ENCODE peak calls at places on chromosomes 1 and 21, in ten cellular contexts. K is upper lobe of left lung, R is dorsolateral prefrontal cortex, C is suprapubic skin, W is lower lobe of right lung, U is Peyer's patch, Z is right atrium auricular region, G is A673, A is uterus, B is cardiac muscle cell. N is an unnamed sample.
A peak's percentile ranks its signal among the peaks of the same experiment; 100 is the strongest.

GRCh38 chr1:183022202-183023145 is 746 bp upstream of the LAMC1 start:
- DNase-seq in A (peak; percentile 95), R (peak; percentile 71), B (peak; percentile 69), G (peak; percentile 84), W (peak; percentile 65), K (peak; percentile 90), C (peak; percentile 91), Z (peak; percentile 96), U (peak; percentile 60), N (peak; percentile 86)

GRCh38 chr1:110338200-110339039 is 757 bp upstream of the RBM15 start:
- DNase-seq in W (peak; percentile 96), Z (peak; percentile 89), K (peak; percentile 97), A (peak; percentile 99), G (peak; percentile 100), B (peak; percentile 98), C (peak; percentile 98), R (peak; percentile 96), U (peak; percentile 97), N (peak; percentile 99)

GRCh38 chr21:27275294-27275927 is 308.5 kb upstream of the ADAMTS5 start:
- DNase-seq in A (no peak), W (no peak), C (no peak), G (no peak), K (no peak), B (no peak), R (no peak), Z (no peak), U (no peak), N (peak; percentile 35)

GRCh38 chr1:114468710-114469468 is 42.1 kb downstream of the TRIM33 start:
- DNase-seq in U (no peak), C (no peak), R (no peak), Z (no peak), K (no peak), A (no peak), G (no peak), W (no peak), B (no peak), N (peak; percentile 43)

GRCh38 chr1:215166886-215167285 is 84.3 kb downstream of the KCNK2 start:
- DNase-seq in A (no peak), R (no peak), G (no peak), C (no peak), K (no peak), U (no peak), B (no peak), Z (no peak), W (no peak), N (no peak)

GRCh38 chr1:116298746-116299145 is 74.3 kb upstream of the ATP1A1 start:
- DNase-seq in A (no peak), Z (no peak), G (no peak), K (no peak), R (no peak), U (no peak), B (no peak), C (no peak), W (no peak), N (peak; percentile 12)

GRCh38 chr1:76254165-76255043 is 179.9 kb downstream of the ST6GALNAC3 start:
- DNase-seq in Z (no peak), U (no peak), B (no peak), R (no peak), W (no peak), A (peak; percentile 50), C (no peak), G (peak; percentile 62), K (no peak), N (peak; percentile 4)

GRCh38 chr1:35220976-35221375 is 28.0 kb upstream of the SFPQ start:
- DNase-seq in C (no peak), U (no peak), G (peak; percentile 41), K (no peak), W (no peak), B (peak; percentile 12), Z (no peak), R (no peak), A (no peak), N (no peak)

GRCh38 chr1:38541223-38541622 is 318.3 kb downstream of the RRAGC start:
- DNase-seq in U (no peak), Z (no peak), K (no peak), R (no peak), B (no peak), A (no peak), C (no peak), G (peak; percentile 58), W (no peak), N (no peak)

GRCh38 chr1:207140536-207140935 is 36.5 kb downstream of the C4BPA start:
- DNase-seq in W (no peak), B (no peak), R (no peak), A (no peak), Z (no peak), C (no peak), U (no peak), G (no peak), K (no peak), N (no peak)

GRCh38 chr1:24215226-24215814 is 28.2 kb upstream of the IFNLR1 start:
- DNase-seq in G (no peak), Z (no peak), W (no peak), B (peak; percentile 51), R (no peak), U (no peak), A (no peak), K (no peak), C (no peak), N (no peak)

GRCh38 chr1:24209097-24209496 is 22.0 kb upstream of the IFNLR1 start:
- DNase-seq in B (no peak), U (no peak), A (no peak), K (no peak), W (no peak), Z (no peak), R (no peak), G (no peak), C (no peak), N (no peak)

GRCh38 chr1:24216254-24216653 is 29.2 kb upstream of the IFNLR1 start:
- DNase-seq in Z (no peak), B (no peak), R (no peak), C (no peak), G (no peak), K (no peak), W (peak; percentile 59), U (no peak), A (peak; percentile 64), N (no peak)

GRCh38 chr1:24210195-24210627 is 23.1 kb upstream of the IFNLR1 start:
- DNase-seq in U (no peak), W (no peak), G (no peak), B (no peak), A (no peak), K (no peak), R (no peak), C (no peak), Z (no peak), N (no peak)

GRCh38 chr1:24212376-24212775 is 25.3 kb upstream of the IFNLR1 start:
- DNase-seq in G (no peak), B (no peak), R (no peak), K (no peak), C (no peak), A (no peak), U (no peak), W (no peak), Z (no peak), N (no peak)
- TF ChIP-seq CTCF in G (no peak), B (no peak), R (no peak), K (no peak), C (no peak), A (no peak), U (no peak), W (no peak), Z (no peak), N (no peak)

DNA sequence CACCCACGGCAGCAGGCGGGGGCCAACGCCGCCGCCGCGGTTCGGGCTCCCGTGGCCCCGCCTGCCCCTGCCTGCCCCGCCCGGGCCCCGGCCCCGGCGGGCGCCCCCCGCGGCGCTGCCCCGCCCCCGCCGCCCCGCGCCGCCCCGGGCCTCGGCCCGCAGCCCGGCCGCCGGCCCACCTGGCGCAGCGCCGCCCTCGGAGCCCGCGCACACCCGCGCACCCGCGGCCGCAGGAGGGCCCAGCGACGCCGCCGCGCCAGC is at the start of gene WNT3A:
- DNase-seq in C (no peak), U (no peak), W (no peak), R (no peak), K (peak; percentile 72), A (no peak), B (no peak), Z (no peak), G (no peak), N (no peak)
- H3K27me3 ChIP-seq in C (peaks cover 82% of the 10 kb centered on the region), U (peaks cover 38% of the 10 kb centered on the region), W (peaks cover 67% of the 10 kb centered on the region), R (peaks cover 37% of the 10 kb centered on the region), K (peaks cover 6% of the 10 kb centered on the region), A (peaks cover 28% of the 10 kb centered on the region), B (peaks cover 90% of the 10 kb centered on the region), Z (peaks cover 26% of the 10 kb centered on the region), G (peaks cover 92% of the 10 kb centered on the region), N (peaks cover 79% of the 10 kb centered on the region)

GRCh38 chr1:228689255-228689654 is 46.0 kb upstream of the RHOU start:
- DNase-seq in A (no peak), Z (no peak), G (no peak), U (no peak), C (no peak), W (no peak), K (no peak), R (no peak), B (no peak), N (no peak)

GRCh38 chr1:228697209-228698016 is 37.9 kb upstream of the RHOU start:
- DNase-seq in R (peak; percentile 54), G (peak; percentile 21), K (no peak), A (peak; percentile 56), Z (peak; percentile 95), W (peak; percentile 65), U (no peak), B (peak; percentile 13), C (peak; percentile 85), N (peak; percentile 28)

GRCh38 chr1:228687562-228687961 is 47.7 kb upstream of the RHOU start:
- DNase-seq in W (peak; percentile 42), C (no peak), U (no peak), B (no peak), Z (no peak), K (no peak), R (no peak), A (no peak), G (no peak), N (no peak)

GRCh38 chr1:228695015-228695955 is 40.0 kb upstream of the RHOU start:
- DNase-seq in B (no peak), C (no peak), Z (no peak), W (no peak), A (no peak), R (no peak), U (no peak), K (no peak), G (no peak), N (no peak)

DNA sequence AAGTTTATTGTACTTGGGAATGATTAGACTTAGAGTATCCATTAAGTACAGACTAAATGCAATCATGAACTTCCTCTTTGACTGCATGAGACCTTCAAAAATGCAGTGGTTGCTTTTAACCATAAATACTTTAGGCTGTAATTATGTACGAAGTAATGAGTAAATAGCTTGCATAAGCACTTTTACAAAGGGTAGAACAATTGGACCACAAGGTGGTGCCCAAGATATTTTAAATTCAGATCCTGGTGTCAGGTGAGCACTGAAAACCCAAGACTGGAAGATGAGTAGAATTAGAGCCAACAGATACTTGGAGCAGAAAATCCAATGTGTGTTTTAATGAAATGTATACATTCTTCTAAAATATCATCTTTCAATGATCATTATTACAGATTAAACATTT is 43.4 kb upstream of the RHOU start:
- DNase-seq in W (no peak), U (no peak), K (no peak), R (no peak), C (no peak), Z (no peak), G (peak; percentile 28), A (no peak), B (peak; percentile 56), N (peak; percentile 10)
- TF ChIP-seq CTCF in W (peak; percentile 41), U (no peak), K (peak; percentile 56), R (peak; percentile 38), C (no peak), Z (peak; percentile 58), G (no peak), A (peak; percentile 31), B (peak; percentile 52), N (peak; percentile 30)

GRCh38 chr1:41364444-41365319 is 3.4 kb downstream of the FOXO6 start:
- DNase-seq in A (no peak), R (no peak), U (no peak), K (no peak), Z (no peak), C (no peak), B (no peak), W (no peak), G (no peak), N (no peak)
- H3K27me3 ChIP-seq in A (no peaks in the 10 kb centered on the region), R (no peaks in the 10 kb centered on the region), U (peaks cover 4% of the 10 kb centered on the region), K (peaks cover 3% of the 10 kb centered on the region), Z (no peaks in the 10 kb centered on the region), C (no peaks in the 10 kb centered on the region), B (peaks cover 15% of the 10 kb centered on the region), W (peaks cover 46% of the 10 kb centered on the region), G (no peaks in the 10 kb centered on the region), N (peaks cover 29% of the 10 kb centered on the region)